ENCODE peak calls at places on chromosomes 4 and X, in five cellular contexts. One of them, this sample, is unnamed.

GRCh38 chr4:70277121-70277520 is 34.7 kb downstream of the CSN3 start:
- DNase-seq in CD8-positive, alpha-beta memory T cell: no peak
- DNase-seq in HCT116: no peak
- DNase-seq in caudate nucleus: no peak
- DNase-seq in endodermal cell: no peak
- DNase-seq in this sample: no peak

GRCh38 chrX:40855411-40855810 is 120.1 kb upstream of the MED14 start:
- DNase-seq in CD8-positive, alpha-beta memory T cell: no peak
- DNase-seq in HCT116: no peak
- DNase-seq in caudate nucleus: no peak
- DNase-seq in endodermal cell: no peak
- DNase-seq in this sample: peak

GRCh38 chrX:9372866-9373265 is 92.0 kb upstream of the TBL1X start:
- DNase-seq in CD8-positive, alpha-beta memory T cell: no peak
- DNase-seq in HCT116: no peak
- DNase-seq in caudate nucleus: no peak
- DNase-seq in endodermal cell: no peak
- DNase-seq in this sample: no peak

GRCh38 chrX:134520860-134521390 is 61.0 kb downstream of the HPRT1 start:
- DNase-seq in CD8-positive, alpha-beta memory T cell: no peak
- DNase-seq in HCT116: peak
- DNase-seq in caudate nucleus: no peak
- DNase-seq in endodermal cell: peak
- DNase-seq in this sample: no peak

GRCh38 chr4:119794681-119795080 is 166.1 kb upstream of the PDE5A start:
- DNase-seq in CD8-positive, alpha-beta memory T cell: no peak
- DNase-seq in HCT116: no peak
- DNase-seq in caudate nucleus: no peak
- DNase-seq in endodermal cell: no peak
- DNase-seq in this sample: no peak

GRCh38 chr4:110164856-110165255 is 33.6 kb downstream of the ELOVL6 start:
- DNase-seq in CD8-positive, alpha-beta memory T cell: no peak
- DNase-seq in HCT116: no peak
- DNase-seq in caudate nucleus: no peak
- DNase-seq in endodermal cell: no peak
- DNase-seq in this sample: no peak

GRCh38 chrX:118745570-118745969 is 18.2 kb downstream of the IL13RA1 start:
- DNase-seq in CD8-positive, alpha-beta memory T cell: no peak
- DNase-seq in HCT116: no peak
- DNase-seq in caudate nucleus: no peak
- DNase-seq in endodermal cell: no peak
- DNase-seq in this sample: peak

GRCh38 chr4:159506801-159507517 is 404.1 kb downstream of the RAPGEF2 start:
- DNase-seq in CD8-positive, alpha-beta memory T cell: no peak
- DNase-seq in HCT116: no peak
- DNase-seq in caudate nucleus: no peak
- DNase-seq in endodermal cell: no peak
- DNase-seq in this sample: no peak

GRCh38 chr4:176443117-176443516 is 123.4 kb downstream of the SPCS3 start:
- DNase-seq in CD8-positive, alpha-beta memory T cell: no peak
- DNase-seq in HCT116: peak
- DNase-seq in caudate nucleus: no peak
- DNase-seq in endodermal cell: no peak
- DNase-seq in this sample: no peak

GRCh38 chrX:5113128-5113527 is 1115.5 kb downstream of the NLGN4X start:
- DNase-seq in CD8-positive, alpha-beta memory T cell: no peak
- DNase-seq in HCT116: no peak
- DNase-seq in caudate nucleus: no peak
- DNase-seq in endodermal cell: no peak
- DNase-seq in this sample: peak

GRCh38 chrX:114073926-114074325 is 510.0 kb upstream of the HTR2C start:
- DNase-seq in CD8-positive, alpha-beta memory T cell: no peak
- DNase-seq in HCT116: no peak
- DNase-seq in caudate nucleus: no peak
- DNase-seq in endodermal cell: no peak
- DNase-seq in this sample: no peak

GRCh38 chr4:81165853-81166430 is 49.1 kb downstream of the PRKG2 start:
- DNase-seq in CD8-positive, alpha-beta memory T cell: no peak
- DNase-seq in HCT116: no peak
- DNase-seq in caudate nucleus: no peak
- DNase-seq in endodermal cell: no peak
- DNase-seq in this sample: peak

GRCh38 chr4:105651879-105652640 is 56.4 kb downstream of the INTS12 start:
- DNase-seq in CD8-positive, alpha-beta memory T cell: no peak
- DNase-seq in HCT116: no peak
- DNase-seq in caudate nucleus: no peak
- DNase-seq in endodermal cell: no peak
- DNase-seq in this sample: no peak

GRCh38 chr4:13570916-13571315 is 26.6 kb upstream of the NKX3-2 start:
- DNase-seq in CD8-positive, alpha-beta memory T cell: no peak
- DNase-seq in HCT116: no peak
- DNase-seq in caudate nucleus: no peak
- DNase-seq in endodermal cell: no peak
- DNase-seq in this sample: no peak

GRCh38 chrX:43643662-43644061 is 12.4 kb upstream of the MAOA start:
- DNase-seq in CD8-positive, alpha-beta memory T cell: no peak
- DNase-seq in HCT116: no peak
- DNase-seq in caudate nucleus: no peak
- DNase-seq in endodermal cell: no peak
- DNase-seq in this sample: no peak

GRCh38 chr4:168487821-168488162 is 7.5 kb upstream of the DDX60L start:
- DNase-seq in CD8-positive, alpha-beta memory T cell: no peak
- DNase-seq in HCT116: no peak
- DNase-seq in caudate nucleus: no peak
- DNase-seq in endodermal cell: no peak
- DNase-seq in this sample: no peak

GRCh38 chr4:6942238-6942800 is 32.7 kb downstream of the TBC1D14 start:
- DNase-seq in CD8-positive, alpha-beta memory T cell: peak
- DNase-seq in HCT116: peak
- DNase-seq in caudate nucleus: no peak
- DNase-seq in endodermal cell: peak
- DNase-seq in this sample: peak

GRCh38 chrX:153862369-153863250 is 23.4 kb downstream of the L1CAM start:
- DNase-seq in CD8-positive, alpha-beta memory T cell: no peak
- DNase-seq in HCT116: no peak
- DNase-seq in caudate nucleus: no peak
- DNase-seq in endodermal cell: no peak
- DNase-seq in this sample: no peak

GRCh38 chrX:140360284-140360683 is 144.6 kb downstream of the SOX3 start:
- DNase-seq in CD8-positive, alpha-beta memory T cell: no peak
- DNase-seq in HCT116: no peak
- DNase-seq in caudate nucleus: no peak
- DNase-seq in endodermal cell: no peak
- DNase-seq in this sample: no peak

GRCh38 chr4:111755571-111755970 is 389.7 kb upstream of the FAM241A start:
- DNase-seq in CD8-positive, alpha-beta memory T cell: no peak
- DNase-seq in HCT116: no peak
- DNase-seq in caudate nucleus: no peak
- DNase-seq in endodermal cell: no peak
- DNase-seq in this sample: no peak

GRCh38 chr4:126028871-126029270 is 714.1 kb downstream of the FAT4 start:
- DNase-seq in CD8-positive, alpha-beta memory T cell: no peak
- DNase-seq in HCT116: no peak
- DNase-seq in caudate nucleus: no peak
- DNase-seq in endodermal cell: no peak
- DNase-seq in this sample: no peak

GRCh38 chr4:98673978-98674377 is 15.6 kb upstream of the TSPAN5 start:
- DNase-seq in CD8-positive, alpha-beta memory T cell: no peak
- DNase-seq in HCT116: no peak
- DNase-seq in caudate nucleus: no peak
- DNase-seq in endodermal cell: peak
- DNase-seq in this sample: no peak

GRCh38 chr4:55356991-55357461 is 11.0 kb downstream of the SRD5A3 start:
- DNase-seq in CD8-positive, alpha-beta memory T cell: no peak
- DNase-seq in HCT116: no peak
- DNase-seq in caudate nucleus: no peak
- DNase-seq in endodermal cell: no peak
- DNase-seq in this sample: no peak

GRCh38 chr4:69073375-69073774 is 22.9 kb upstream of the UGT2B7 start:
- DNase-seq in CD8-positive, alpha-beta memory T cell: no peak
- DNase-seq in HCT116: no peak
- DNase-seq in caudate nucleus: no peak
- DNase-seq in endodermal cell: no peak
- DNase-seq in this sample: no peak
- H3K27ac ChIP-seq in CD8-positive, alpha-beta memory T cell: no peak
- H3K27ac ChIP-seq in HCT116: no peak
- H3K27ac ChIP-seq in caudate nucleus: no peak
- H3K27ac ChIP-seq in endodermal cell: no peak
- H3K27ac ChIP-seq in this sample: no peak

GRCh38 chrX:8043121-8043520 is 115.9 kb upstream of the PNPLA4 start:
- DNase-seq in CD8-positive, alpha-beta memory T cell: no peak
- DNase-seq in HCT116: no peak
- DNase-seq in caudate nucleus: no peak
- DNase-seq in endodermal cell: no peak
- DNase-seq in this sample: no peak
- H3K27ac ChIP-seq in CD8-positive, alpha-beta memory T cell: no peak
- H3K27ac ChIP-seq in HCT116: no peak
- H3K27ac ChIP-seq in caudate nucleus: no peak
- H3K27ac ChIP-seq in endodermal cell: no peak
- H3K27ac ChIP-seq in this sample: no peak

GRCh38 chr4:147829401-147830101 is 97.7 kb downstream of the ARHGAP10 start:
- DNase-seq in CD8-positive, alpha-beta memory T cell: no peak
- DNase-seq in HCT116: no peak
- DNase-seq in caudate nucleus: no peak
- DNase-seq in endodermal cell: no peak
- DNase-seq in this sample: no peak
- H3K27ac ChIP-seq in CD8-positive, alpha-beta memory T cell: no peak
- H3K27ac ChIP-seq in HCT116: no peak
- H3K27ac ChIP-seq in caudate nucleus: peak
- H3K27ac ChIP-seq in endodermal cell: no peak
- H3K27ac ChIP-seq in this sample: no peak

GRCh38 chrX:139200793-139201192 is 329.7 kb upstream of the F9 start:
- DNase-seq in CD8-positive, alpha-beta memory T cell: no peak
- DNase-seq in HCT116: no peak
- DNase-seq in caudate nucleus: no peak
- DNase-seq in endodermal cell: no peak
- DNase-seq in this sample: no peak
- H3K27ac ChIP-seq in CD8-positive, alpha-beta memory T cell: no peak
- H3K27ac ChIP-seq in HCT116: no peak
- H3K27ac ChIP-seq in caudate nucleus: no peak
- H3K27ac ChIP-seq in endodermal cell: peak
- H3K27ac ChIP-seq in this sample: no peak

GRCh38 chr4:85728471-85728870 is 253.5 kb downstream of the ARHGAP24 start:
- DNase-seq in CD8-positive, alpha-beta memory T cell: no peak
- DNase-seq in HCT116: no peak
- DNase-seq in caudate nucleus: no peak
- DNase-seq in endodermal cell: no peak
- DNase-seq in this sample: no peak

GRCh38 chr4:85722806-85723205 is 247.9 kb downstream of the ARHGAP24 start:
- DNase-seq in CD8-positive, alpha-beta memory T cell: no peak
- DNase-seq in HCT116: no peak
- DNase-seq in caudate nucleus: no peak
- DNase-seq in endodermal cell: no peak
- DNase-seq in this sample: no peak

GRCh38 chr4:85726555-85726954 is 251.6 kb downstream of the ARHGAP24 start:
- DNase-seq in CD8-positive, alpha-beta memory T cell: no peak
- DNase-seq in HCT116: no peak
- DNase-seq in caudate nucleus: no peak
- DNase-seq in endodermal cell: no peak
- DNase-seq in this sample: no peak

GRCh38 chr4:85724801-85725548 is 250.0 kb downstream of the ARHGAP24 start:
- DNase-seq in CD8-positive, alpha-beta memory T cell: no peak
- DNase-seq in HCT116: no peak
- DNase-seq in caudate nucleus: no peak
- DNase-seq in endodermal cell: no peak
- DNase-seq in this sample: no peak

GRCh38 chr4:85725727-85726170 is 250.8 kb downstream of the ARHGAP24 start:
- DNase-seq in CD8-positive, alpha-beta memory T cell: no peak
- DNase-seq in HCT116: no peak
- DNase-seq in caudate nucleus: no peak
- DNase-seq in endodermal cell: no peak
- DNase-seq in this sample: no peak
- H3K27ac ChIP-seq in CD8-positive, alpha-beta memory T cell: no peak
- H3K27ac ChIP-seq in HCT116: no peak
- H3K27ac ChIP-seq in caudate nucleus: peak
- H3K27ac ChIP-seq in endodermal cell: no peak
- H3K27ac ChIP-seq in this sample: no peak

GRCh38 chrX:19604375-19604774 is 89.1 kb upstream of the MAP3K15 start:
- DNase-seq in CD8-positive, alpha-beta memory T cell: no peak
- DNase-seq in HCT116: no peak
- DNase-seq in caudate nucleus: no peak
- DNase-seq in endodermal cell: no peak
- DNase-seq in this sample: no peak

GRCh38 chrX:19599253-19599652 is 83.9 kb upstream of the MAP3K15 start:
- DNase-seq in CD8-positive, alpha-beta memory T cell: no peak
- DNase-seq in HCT116: no peak
- DNase-seq in caudate nucleus: no peak
- DNase-seq in endodermal cell: no peak
- DNase-seq in this sample: no peak

DNA sequence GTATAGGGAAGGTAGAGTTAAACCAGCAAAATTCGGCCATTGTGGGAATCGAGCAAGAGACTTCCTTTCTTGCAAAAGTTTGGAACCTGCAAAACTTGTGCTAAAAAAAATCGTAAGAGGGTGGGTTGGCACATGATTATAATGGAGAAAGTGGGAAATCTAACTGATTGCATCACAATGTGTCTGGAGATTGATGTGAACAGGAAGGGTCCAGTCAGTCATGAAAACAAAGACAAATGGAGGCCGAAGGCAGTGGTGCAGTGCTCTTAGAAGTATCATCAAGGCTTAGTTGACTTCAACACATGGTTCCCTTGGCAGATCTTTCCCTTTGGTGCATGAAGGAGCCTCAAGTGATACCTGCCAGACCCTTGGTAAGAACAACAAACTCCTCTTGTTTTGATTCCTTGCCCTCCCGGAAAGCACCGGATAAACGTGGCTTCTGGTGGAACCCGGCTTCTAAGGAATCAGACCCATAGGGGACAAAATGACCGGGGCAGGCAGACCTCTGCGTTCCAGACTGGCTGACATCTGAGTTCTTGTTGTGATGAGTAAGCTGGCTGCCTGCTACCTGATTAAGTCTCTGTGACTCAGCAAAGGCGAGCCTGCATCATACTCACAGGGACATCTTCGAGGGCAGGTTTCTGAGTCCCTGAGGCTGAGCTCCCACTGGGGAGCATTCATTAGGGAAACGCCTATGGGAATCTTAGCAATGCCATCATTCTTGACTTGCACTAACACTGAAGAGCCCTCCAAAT is 87.7 kb upstream of the MAP3K15 start:
- DNase-seq in CD8-positive, alpha-beta memory T cell: no peak
- DNase-seq in HCT116: peak
- DNase-seq in caudate nucleus: peak
- DNase-seq in endodermal cell: no peak
- DNase-seq in this sample: no peak
- H3K27ac ChIP-seq in CD8-positive, alpha-beta memory T cell: no peak
- H3K27ac ChIP-seq in HCT116: no peak
- H3K27ac ChIP-seq in caudate nucleus: peak
- H3K27ac ChIP-seq in endodermal cell: no peak
- H3K27ac ChIP-seq in this sample: no peak

GRCh38 chr4:182400754-182401153 is 157.6 kb downstream of the TENM3 start:
- DNase-seq in CD8-positive, alpha-beta memory T cell: no peak
- DNase-seq in HCT116: no peak
- DNase-seq in caudate nucleus: no peak
- DNase-seq in endodermal cell: no peak
- DNase-seq in this sample: no peak
- H3K27ac ChIP-seq in CD8-positive, alpha-beta memory T cell: no peak
- H3K27ac ChIP-seq in HCT116: no peak
- H3K27ac ChIP-seq in caudate nucleus: no peak
- H3K27ac ChIP-seq in endodermal cell: no peak
- H3K27ac ChIP-seq in this sample: no peak

This sample was measured in SK-N-MC.